ENCODE peak calls at places on chromosomes 3 and 15, in four cellular contexts. One of them, this sample, is unnamed.

GRCh38 chr3:47896736-47897135 is 93.8 kb downstream of the DHX30 start:
- DNase-seq in K562: no peak
- DNase-seq in HepG2: no peak
- DNase-seq in GM12878: no peak
- DNase-seq in this sample: no peak

GRCh38 chr3:176950743-176951142 is 246.5 kb downstream of the TBL1XR1 start:
- DNase-seq in K562: no peak
- DNase-seq in HepG2: no peak
- DNase-seq in GM12878: no peak
- DNase-seq in this sample: no peak

GRCh38 chr15:70867911-70868467 is 14.0 kb upstream of the LARP6 start:
- DNase-seq in K562: no peak
- DNase-seq in HepG2: no peak
- DNase-seq in GM12878: no peak
- DNase-seq in this sample: no peak

GRCh38 chr3:132342183-132342582 is 25.0 kb downstream of the ACP3 start:
- DNase-seq in K562: no peak
- DNase-seq in HepG2: no peak
- DNase-seq in GM12878: no peak
- DNase-seq in this sample: no peak

GRCh38 chr3:196317702-196318467 is at the start of gene DYNLT2B:
- DNase-seq in K562: peak
- DNase-seq in HepG2: peak
- DNase-seq in GM12878: peak
- DNase-seq in this sample: peak

GRCh38 chr15:85730001-85730820 is 64.5 kb downstream of the KLHL25 start:
- DNase-seq in K562: peak
- DNase-seq in HepG2: peak
- DNase-seq in GM12878: no peak
- DNase-seq in this sample: peak

GRCh38 chr3:149058199-149058598 is 28.1 kb downstream of the HLTF start:
- DNase-seq in K562: no peak
- DNase-seq in HepG2: no peak
- DNase-seq in GM12878: no peak
- DNase-seq in this sample: no peak

GRCh38 chr3:187744169-187745151 is 808 bp downstream of the BCL6 start:
- DNase-seq in K562: peak
- DNase-seq in HepG2: no peak
- DNase-seq in GM12878: no peak
- DNase-seq in this sample: no peak

GRCh38 chr3:40598962-40599361 is 74.2 kb downstream of the ZNF621 start:
- DNase-seq in K562: no peak
- DNase-seq in HepG2: no peak
- DNase-seq in GM12878: no peak
- DNase-seq in this sample: no peak

GRCh38 chr3:88440701-88441100 is 290.9 kb downstream of the C3orf38 start:
- DNase-seq in K562: no peak
- DNase-seq in HepG2: no peak
- DNase-seq in GM12878: no peak
- DNase-seq in this sample: no peak

GRCh38 chr3:100073555-100074307 is 40.6 kb downstream of the FILIP1L start:
- DNase-seq in K562: no peak
- DNase-seq in HepG2: no peak
- DNase-seq in GM12878: no peak
- DNase-seq in this sample: no peak

GRCh38 chr15:27797765-27798164 is 301.4 kb downstream of the OCA2 start:
- DNase-seq in K562: no peak
- DNase-seq in HepG2: no peak
- DNase-seq in GM12878: no peak
- DNase-seq in this sample: no peak

GRCh38 chr3:71621802-71622537 is 38.4 kb upstream of the FOXP1 start:
- DNase-seq in K562: no peak
- DNase-seq in HepG2: no peak
- DNase-seq in GM12878: no peak
- DNase-seq in this sample: no peak

GRCh38 chr3:155870945-155871745 is 695 bp downstream of the GMPS start:
- DNase-seq in K562: peak
- DNase-seq in HepG2: no peak
- DNase-seq in GM12878: no peak
- DNase-seq in this sample: peak

GRCh38 chr15:93072440-93073394 is 16.3 kb downstream of the RGMA start:
- DNase-seq in K562: peak
- DNase-seq in HepG2: peak
- DNase-seq in GM12878: no peak
- DNase-seq in this sample: peak

GRCh38 chr15:78308422-78309021 is 9.1 kb upstream of the SKIC8 start:
- DNase-seq in K562: peak
- DNase-seq in HepG2: peak
- DNase-seq in GM12878: no peak
- DNase-seq in this sample: peak

GRCh38 chr3:24451461-24452099 is 43.1 kb downstream of the THRB start:
- DNase-seq in K562: no peak
- DNase-seq in HepG2: peak
- DNase-seq in GM12878: no peak
- DNase-seq in this sample: no peak

GRCh38 chr3:104526901-104527401 is 839.8 kb upstream of the ALCAM start:
- DNase-seq in K562: no peak
- DNase-seq in HepG2: no peak
- DNase-seq in GM12878: peak
- DNase-seq in this sample: no peak

GRCh38 chr3:126197854-126198584 is 17.6 kb upstream of the ALDH1L1 start:
- DNase-seq in K562: peak
- DNase-seq in HepG2: peak
- DNase-seq in GM12878: no peak
- DNase-seq in this sample: peak

GRCh38 chr15:100078511-100079220 is 263.1 kb downstream of the ADAMTS17 start:
- DNase-seq in K562: no peak
- DNase-seq in HepG2: no peak
- DNase-seq in GM12878: no peak
- DNase-seq in this sample: no peak

GRCh38 chr3:160665784-160666526 is 11.0 kb upstream of the ARL14 start:
- DNase-seq in K562: no peak
- DNase-seq in HepG2: no peak
- DNase-seq in GM12878: peak
- DNase-seq in this sample: no peak

GRCh38 chr15:75923756-75924155 is 20.1 kb downstream of the FBXO22 start:
- DNase-seq in K562: no peak
- DNase-seq in HepG2: no peak
- DNase-seq in GM12878: no peak
- DNase-seq in this sample: no peak

GRCh38 chr3:46076606-46077005 is 49.3 kb upstream of the XCR1 start:
- DNase-seq in K562: peak
- DNase-seq in HepG2: no peak
- DNase-seq in GM12878: no peak
- DNase-seq in this sample: no peak

GRCh38 chr3:23653647-23654525 is 151.9 kb upstream of the UBE2E1 start:
- DNase-seq in K562: no peak
- DNase-seq in HepG2: no peak
- DNase-seq in GM12878: peak
- DNase-seq in this sample: no peak

GRCh38 chr15:64690578-64691296 is 84.7 kb downstream of the RBPMS2 start:
- DNase-seq in K562: no peak
- DNase-seq in HepG2: no peak
- DNase-seq in GM12878: no peak
- DNase-seq in this sample: no peak

GRCh38 chr15:70451861-70452653 is 311.3 kb downstream of the UACA start:
- DNase-seq in K562: peak
- DNase-seq in HepG2: no peak
- DNase-seq in GM12878: no peak
- DNase-seq in this sample: no peak

GRCh38 chr3:18369561-18370185 is 55.5 kb downstream of the SATB1 start:
- DNase-seq in K562: no peak
- DNase-seq in HepG2: no peak
- DNase-seq in GM12878: no peak
- DNase-seq in this sample: peak

DNA sequence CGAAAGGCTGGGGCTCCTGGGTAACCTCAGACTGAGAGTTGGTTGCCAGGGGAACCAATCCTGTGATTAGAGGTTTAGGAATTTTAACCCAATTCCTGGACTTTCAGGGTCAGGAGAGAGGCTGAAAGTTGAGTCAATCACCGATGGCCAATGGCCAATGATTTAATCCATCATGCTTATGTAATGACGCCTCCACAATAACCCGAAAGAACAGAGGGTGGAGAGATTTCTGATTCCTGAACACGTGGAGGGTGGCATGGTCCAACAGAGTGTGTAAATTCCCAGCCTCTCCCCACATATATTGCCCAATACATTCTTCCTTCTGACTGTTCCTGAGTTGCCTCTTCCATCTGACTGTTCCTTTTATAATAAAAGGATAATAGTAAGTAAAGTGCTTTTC is 137.2 kb upstream of the CBLB start:
- DNase-seq in K562: no peak
- DNase-seq in HepG2: no peak
- DNase-seq in GM12878: no peak
- DNase-seq in this sample: no peak
- TF ChIP-seq SP1 in K562: no peak
- TF ChIP-seq SP1 in HepG2: no peak
- TF ChIP-seq SP1 in GM12878: no peak
- TF ChIP-seq SP1 in this sample: no peak

DNA sequence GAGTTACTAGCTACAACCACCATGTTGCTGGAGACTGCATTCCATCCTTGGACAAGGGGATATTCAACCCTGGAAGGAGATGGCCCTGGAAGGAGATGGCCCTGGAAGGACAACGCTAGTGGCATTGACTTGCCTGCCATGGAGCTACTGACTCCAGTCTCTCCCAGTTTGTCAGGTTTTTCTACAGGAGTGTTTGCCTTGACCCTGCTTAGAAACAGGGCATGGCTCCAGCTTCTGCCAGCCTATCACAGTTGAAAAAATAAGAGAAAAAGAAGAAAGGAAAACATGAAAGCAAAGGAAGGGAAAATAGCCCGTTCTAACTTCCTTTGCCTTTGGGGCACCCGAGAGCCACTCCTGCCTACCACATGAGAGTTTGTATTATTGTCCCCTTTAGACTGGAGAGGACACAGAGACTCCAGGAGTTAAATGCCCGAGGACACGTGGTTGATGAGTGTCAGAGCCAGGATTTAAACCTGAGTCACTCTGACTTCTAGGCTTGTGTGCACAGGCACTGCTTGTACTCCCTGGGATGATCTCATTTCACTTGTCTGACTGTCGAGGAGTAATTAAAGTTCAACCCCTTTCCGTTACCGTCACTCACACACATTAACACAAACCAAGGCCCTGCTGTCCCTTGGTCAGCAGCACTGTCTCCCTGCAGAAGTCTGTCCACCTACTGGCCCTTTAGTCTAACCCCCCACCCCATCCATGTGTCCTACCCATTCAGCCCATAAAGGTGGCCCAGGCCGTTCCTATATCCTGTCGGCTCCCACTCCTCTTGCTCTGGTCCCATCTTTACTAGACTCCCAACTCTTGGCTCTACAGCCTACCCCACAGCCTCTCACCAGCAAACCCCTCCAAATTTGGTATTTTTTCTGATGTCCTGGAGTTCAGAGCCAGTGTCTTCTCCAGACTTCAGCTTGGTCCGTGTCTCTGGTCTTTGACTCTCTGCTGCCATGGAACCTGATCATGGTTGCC is 46.1 kb downstream of the C2CD4A start:
- DNase-seq in K562: peak
- DNase-seq in HepG2: peak
- DNase-seq in GM12878: no peak
- DNase-seq in this sample: no peak
- TF ChIP-seq BHLHE40 in K562: no peak
- TF ChIP-seq BHLHE40 in HepG2: no peak
- TF ChIP-seq BHLHE40 in GM12878: no peak
- TF ChIP-seq BHLHE40 in this sample: no peak

GRCh38 chr3:62128028-62128427 is 245.3 kb downstream of the FEZF2 start:
- DNase-seq in K562: no peak
- DNase-seq in HepG2: no peak
- DNase-seq in GM12878: no peak
- DNase-seq in this sample: no peak
- TF ChIP-seq SP1 in K562: no peak
- TF ChIP-seq SP1 in HepG2: no peak
- TF ChIP-seq SP1 in GM12878: no peak
- TF ChIP-seq SP1 in this sample: no peak

DNA sequence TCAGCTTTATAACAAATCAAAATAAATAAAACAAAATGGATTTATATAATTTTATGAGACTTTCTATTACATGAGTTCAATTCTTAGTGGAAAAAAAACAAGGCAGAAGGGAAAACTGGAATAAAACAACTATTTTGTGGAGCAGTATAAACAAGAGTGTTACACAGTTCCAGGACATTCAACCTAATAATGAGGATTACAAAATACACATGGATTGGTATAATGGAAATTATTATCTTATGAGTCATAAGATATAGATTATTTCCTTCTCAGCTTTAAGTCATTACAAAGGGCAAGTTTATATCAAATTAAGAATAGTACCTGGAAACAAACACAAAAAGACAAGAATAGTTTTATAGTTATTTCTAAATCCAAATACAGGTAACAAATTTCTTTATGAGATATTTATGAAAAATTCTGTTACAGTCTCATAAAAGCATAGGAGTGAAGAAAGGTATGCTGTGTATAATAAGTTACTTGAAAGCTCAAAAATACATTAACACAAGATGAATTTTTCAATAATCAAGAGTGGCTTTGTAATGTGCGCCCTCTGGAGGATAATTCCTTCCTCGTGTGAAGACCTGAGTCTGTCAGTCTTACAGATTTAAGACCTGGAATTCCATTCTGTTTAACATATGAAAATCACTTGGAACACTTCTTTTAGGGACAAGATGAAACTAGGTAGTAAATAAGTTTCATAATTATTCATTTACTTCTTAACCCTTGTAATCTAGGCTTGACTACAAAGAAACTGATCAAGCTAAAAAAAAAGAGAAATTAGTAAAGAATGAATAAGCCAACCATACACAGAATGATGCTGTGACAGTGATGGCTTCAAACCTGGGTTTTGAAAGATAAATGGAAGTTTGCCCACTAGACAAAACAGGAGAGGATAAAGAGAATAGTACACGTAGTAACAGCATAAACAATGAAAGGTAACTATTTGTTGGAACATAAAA is 9.5 kb downstream of the COPS2 start:
- DNase-seq in K562: peak
- DNase-seq in HepG2: peak
- DNase-seq in GM12878: no peak
- DNase-seq in this sample: peak
- TF ChIP-seq BHLHE40 in K562: no peak
- TF ChIP-seq BHLHE40 in HepG2: no peak
- TF ChIP-seq BHLHE40 in GM12878: no peak
- TF ChIP-seq BHLHE40 in this sample: no peak

GRCh38 chr3:185992801-185993467 is 55.1 kb upstream of the TRA2B start:
- DNase-seq in K562: no peak
- DNase-seq in HepG2: no peak
- DNase-seq in GM12878: no peak
- DNase-seq in this sample: no peak

GRCh38 chr3:185988080-185988815 is 50.4 kb upstream of the TRA2B start:
- DNase-seq in K562: no peak
- DNase-seq in HepG2: no peak
- DNase-seq in GM12878: no peak
- DNase-seq in this sample: no peak

GRCh38 chr3:185986201-185986600 is 48.4 kb upstream of the TRA2B start:
- DNase-seq in K562: peak
- DNase-seq in HepG2: no peak
- DNase-seq in GM12878: no peak
- DNase-seq in this sample: no peak

GRCh38 chr3:185989511-185989910 is 51.7 kb upstream of the TRA2B start:
- DNase-seq in K562: no peak
- DNase-seq in HepG2: no peak
- DNase-seq in GM12878: no peak
- DNase-seq in this sample: no peak

GRCh38 chr3:185988816-185989175 is 51.0 kb upstream of the TRA2B start:
- DNase-seq in K562: no peak
- DNase-seq in HepG2: no peak
- DNase-seq in GM12878: no peak
- DNase-seq in this sample: no peak
- TF ChIP-seq SP1 in K562: no peak
- TF ChIP-seq SP1 in HepG2: no peak
- TF ChIP-seq SP1 in GM12878: no peak
- TF ChIP-seq SP1 in this sample: no peak

This sample was measured in HEK293T.